ENCODE peak calls at places on chromosomes 16 and 17, in four cellular contexts. J, K, T and L are unnamed samples.

GRCh38 chr17:36527851-36528250 is 6.8 kb downstream of the MYO19 start:
- DNase-seq in T (no peak), J (no peak), K (no peak), L (no peak)

GRCh38 chr16:53058441-53058840 is 3.6 kb downstream of the CHD9 start:
- DNase-seq in K (no peak), J (no peak), T (no peak), L (no peak)

GRCh38 chr16:554640-555413 is 5.4 kb upstream of the PRR35 start:
- DNase-seq in T (no peak), J (no peak), K (no peak), L (no peak)

GRCh38 chr17:56581635-56582605 is 11.6 kb upstream of the NOG start:
- DNase-seq in K (no peak), T (no peak), J (no peak), L (no peak)

GRCh38 chr16:79715088-79715487 is 114.6 kb upstream of the MAF start:
- DNase-seq in K (no peak), T (no peak), J (no peak), L (no peak)

GRCh38 chr17:35074711-35075707 is 11.5 kb upstream of the RFFL start:
- DNase-seq in J (no peak), T (no peak), K (no peak), L (no peak)

GRCh38 chr17:7854851-7855642 is at the start of gene TMEM88:
- DNase-seq in J (peak), T (peak), K (peak), L (no peak)

GRCh38 chr16:79381552-79382042 is 218.9 kb downstream of the MAF start:
- DNase-seq in J (no peak), T (no peak), K (no peak), L (no peak)

GRCh38 chr16:8620535-8620934 is 963 bp upstream of the METTL22 start:
- DNase-seq in K (no peak), T (no peak), J (no peak), L (no peak)

GRCh38 chr16:85712841-85713240 is 24.1 kb upstream of the GINS2 start:
- DNase-seq in T (no peak), K (no peak), J (no peak), L (no peak)

GRCh38 chr17:77349976-77350830 is 209.4 kb downstream of the SEC14L1 start:
- DNase-seq in K (no peak), J (no peak), T (no peak), L (no peak)

GRCh38 chr17:75614556-75615270 is 18.5 kb upstream of the SMIM5 start:
- DNase-seq in T (no peak), K (peak), J (no peak), L (no peak)

GRCh38 chr16:4679854-4680636 is 13.3 kb upstream of the NUDT16L1 start:
- DNase-seq in J (no peak), T (peak), K (peak), L (no peak)

GRCh38 chr16:84724619-84725307 is 25.0 kb downstream of the USP10 start:
- DNase-seq in J (no peak), T (no peak), K (no peak), L (no peak)

GRCh38 chr17:9225305-9226101 is 204.2 kb downstream of the NTN1 start:
- DNase-seq in K (no peak), J (peak), T (no peak), L (no peak)

GRCh38 chr17:15944720-15945492 is at the start of gene ADORA2B:
- DNase-seq in K (peak), J (peak), T (no peak), L (no peak)

GRCh38 chr16:3094289-3095027 is 4.6 kb downstream of the ZSCAN10 start:
- DNase-seq in K (no peak), T (no peak), J (no peak), L (no peak)

GRCh38 chr17:58333396-58334207 is 5.0 kb upstream of the TSPOAP1 start:
- DNase-seq in J (no peak), K (no peak), T (no peak), L (no peak)

GRCh38 chr17:51260960-51261958 is 913 bp downstream of the UTP18 start:
- DNase-seq in T (peak), K (peak), J (peak), L (peak)

GRCh38 chr17:10126554-10127493 is 71.6 kb downstream of the GAS7 start:
- DNase-seq in T (peak), J (no peak), K (no peak), L (no peak)

GRCh38 chr17:4234406-4234805 is 29.4 kb downstream of the ANKFY1 start:
- DNase-seq in T (no peak), J (no peak), K (no peak), L (no peak)

GRCh38 chr16:56985288-56985961 is 3.9 kb upstream of the NLRC5 start:
- DNase-seq in K (peak), J (no peak), T (peak), L (no peak)

GRCh38 chr17:17931159-17931558 is 41.0 kb downstream of the TOM1L2 start:
- DNase-seq in T (no peak), J (no peak), K (no peak), L (no peak)

GRCh38 chr16:12061336-12062055 is 85.0 kb downstream of the SNX29 start:
- DNase-seq in K (no peak), J (no peak), T (no peak), L (no peak)

GRCh38 chr16:75584108-75584507 is 17.9 kb downstream of the GABARAPL2 start:
- DNase-seq in J (no peak), K (no peak), T (no peak), L (no peak)

GRCh38 chr17:33057564-33057963 is 65.9 kb downstream of the SPACA3 start:
- DNase-seq in T (no peak), J (no peak), K (no peak), L (no peak)

GRCh38 chr17:62902573-62903229 is 63.3 kb upstream of the TANC2 start:
- DNase-seq in T (no peak), J (no peak), K (no peak), L (no peak)

GRCh38 chr16:56357291-56357764 is 68.0 kb downstream of the AMFR start:
- DNase-seq in J (peak), K (peak), T (no peak), L (no peak)

GRCh38 chr17:718075-718474 is 3.4 kb upstream of the VPS53 start:
- DNase-seq in K (no peak), J (no peak), T (no peak), L (no peak)

GRCh38 chr17:7774037-7774659 is 56.6 kb downstream of the DNAH2 start:
- DNase-seq in K (no peak), J (no peak), T (no peak), L (no peak)

GRCh38 chr17:37450090-37450489 is 39.6 kb upstream of the DUSP14 start:
- DNase-seq in K (no peak), T (no peak), J (no peak), L (no peak)

GRCh38 chr17:81922566-81923301 is 4.8 kb upstream of the SIRT7 start:
- DNase-seq in T (no peak), J (no peak), K (no peak), L (no peak)

GRCh38 chr16:30335598-30336474 is 19.3 kb downstream of the CD2BP2 start:
- DNase-seq in T (no peak), J (peak), K (no peak), L (no peak)

DNA sequence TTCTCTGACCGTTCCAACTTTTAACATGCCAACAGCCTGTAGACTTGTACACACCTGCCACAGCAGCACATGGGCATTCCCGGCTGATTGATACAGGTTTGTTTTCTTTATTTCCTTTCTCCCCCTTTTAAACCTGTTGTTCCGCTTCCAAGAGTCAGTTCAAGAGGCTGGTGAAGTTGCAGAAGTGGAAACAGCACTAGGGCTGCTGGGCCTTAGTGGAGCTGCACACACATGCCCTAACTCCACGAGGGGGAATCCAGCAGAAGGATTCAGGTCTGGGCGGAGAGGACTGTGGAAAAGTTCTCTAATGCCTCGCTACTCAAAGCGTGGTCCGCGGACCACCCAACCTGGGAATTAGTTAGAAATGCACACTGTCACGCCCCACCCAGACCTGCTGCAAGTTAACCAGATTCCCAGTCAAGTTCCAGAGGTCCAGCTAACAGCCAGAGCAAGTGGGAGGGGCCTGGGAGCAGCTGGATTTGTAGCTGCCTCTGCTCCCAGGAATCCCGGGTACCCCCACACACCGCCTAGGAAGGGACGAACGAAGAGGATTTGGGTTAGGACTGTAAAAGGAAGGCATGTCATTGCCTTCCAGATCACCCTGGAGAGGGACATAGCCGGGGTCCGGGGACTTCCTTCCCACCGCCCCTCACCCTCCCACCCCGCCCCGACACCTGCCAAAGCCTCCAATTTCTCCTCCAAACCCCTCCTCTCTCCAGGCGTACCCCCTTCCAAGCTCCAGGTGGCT is 544 bp downstream of the SLC39A11 start:
- DNase-seq in T (peak), J (peak), K (no peak), L (no peak)
- H3K27ac ChIP-seq in T (peak), J (no peak), K (peak), L (peak)

DNA sequence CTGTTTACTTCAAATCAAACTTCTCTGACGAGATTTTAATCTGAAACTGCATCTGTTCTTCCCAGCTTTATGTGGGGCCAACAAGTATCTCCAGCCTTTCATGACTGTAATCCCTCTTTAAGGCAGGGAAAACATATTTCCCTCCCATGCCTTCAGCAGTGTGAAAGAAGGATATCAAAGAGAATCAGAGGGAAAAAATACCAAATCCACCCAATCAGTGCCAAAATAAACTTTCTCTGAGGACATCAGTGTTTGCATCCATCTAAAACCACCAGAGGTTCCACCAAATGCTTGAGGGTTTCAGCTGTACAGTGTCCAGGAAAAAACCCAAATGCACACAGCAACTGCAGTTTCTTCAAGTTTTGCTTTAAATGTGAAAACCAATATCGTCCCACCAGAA is 14.5 kb downstream of the CMTM3 start:
- DNase-seq in T (no peak), K (no peak), J (no peak), L (no peak)
- H3K27ac ChIP-seq in T (peak), K (peak), J (no peak), L (no peak)

GRCh38 chr17:47957591-47958490 is at the start of gene PRR15L:
- DNase-seq in T (no peak), J (peak), K (no peak), L (no peak)

GRCh38 chr17:47962901-47963300 is 5.2 kb upstream of the PRR15L start:
- DNase-seq in J (no peak), T (no peak), K (no peak), L (no peak)

GRCh38 chr17:47959825-47960655 is 2.4 kb upstream of the PRR15L start:
- DNase-seq in T (no peak), K (no peak), J (no peak), L (no peak)

GRCh38 chr17:47956818-47957590 is 679 bp downstream of the PRR15L start:
- DNase-seq in K (no peak), T (no peak), J (no peak), L (no peak)

DNA sequence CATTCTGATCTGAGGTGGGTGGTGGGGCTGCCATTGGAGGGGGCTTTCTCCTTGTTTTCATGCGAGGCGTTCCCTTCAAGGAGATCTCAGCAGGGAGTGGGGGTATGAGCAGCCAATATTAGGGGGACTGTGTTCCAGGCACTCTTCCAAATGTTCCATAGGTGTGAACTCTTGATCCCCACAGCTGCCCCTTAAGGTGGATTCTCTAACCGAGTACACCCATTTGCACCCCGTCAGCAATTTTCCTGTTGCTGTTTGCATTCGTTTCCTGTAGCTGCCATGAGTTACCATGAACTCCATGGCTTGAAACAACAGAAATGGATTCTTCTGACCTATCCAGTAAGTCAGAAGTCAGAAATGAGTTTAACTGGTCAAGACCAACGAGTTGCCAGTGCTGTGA is 3.7 kb upstream of the PRR15L start:
- DNase-seq in T (no peak), J (no peak), K (no peak), L (no peak)
- H3K27ac ChIP-seq in T (no peak), J (no peak), K (no peak), L (no peak)

DNA sequence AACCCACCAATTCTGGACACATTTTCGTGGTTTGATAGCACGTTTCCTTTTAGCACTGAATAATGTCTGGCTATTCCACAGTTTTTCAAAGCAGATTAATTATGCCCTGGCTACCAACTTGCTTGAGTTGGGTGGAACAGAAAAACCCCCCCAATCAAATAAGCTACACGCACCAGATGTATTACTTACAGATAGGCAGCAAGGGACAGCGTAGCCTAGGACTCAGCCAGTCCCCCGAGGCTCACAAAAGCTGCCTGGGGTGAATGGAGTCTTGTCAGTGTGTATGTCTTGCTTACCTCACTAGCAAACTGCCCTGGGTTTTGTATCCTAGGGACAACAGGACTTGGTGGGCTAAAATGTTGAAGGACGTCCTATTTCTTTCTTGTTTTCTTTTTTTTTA is 12.2 kb downstream of the FZD2 start:
- DNase-seq in K (no peak), J (peak), T (no peak), L (no peak)
- H3K27ac ChIP-seq in K (no peak), J (no peak), T (no peak), L (no peak)

GRCh38 chr16:81752225-81752875 is 26.7 kb upstream of the PLCG2 start:
- DNase-seq in T (no peak), J (no peak), K (peak), L (peak)

GRCh38 chr16:81752876-81753227 is 26.2 kb upstream of the PLCG2 start:
- DNase-seq in T (no peak), J (no peak), K (no peak), L (no peak)

GRCh38 chr16:81755915-81756644 is 23.0 kb upstream of the PLCG2 start:
- DNase-seq in J (no peak), K (peak), T (peak), L (no peak)

GRCh38 chr16:81758376-81758775 is 20.7 kb upstream of the PLCG2 start:
- DNase-seq in T (no peak), J (no peak), K (no peak), L (no peak)

GRCh38 chr16:81754810-81755209 is 24.3 kb upstream of the PLCG2 start:
- DNase-seq in K (no peak), T (no peak), J (no peak), L (no peak)
- H3K27ac ChIP-seq in K (no peak), T (no peak), J (no peak), L (no peak)

DNA sequence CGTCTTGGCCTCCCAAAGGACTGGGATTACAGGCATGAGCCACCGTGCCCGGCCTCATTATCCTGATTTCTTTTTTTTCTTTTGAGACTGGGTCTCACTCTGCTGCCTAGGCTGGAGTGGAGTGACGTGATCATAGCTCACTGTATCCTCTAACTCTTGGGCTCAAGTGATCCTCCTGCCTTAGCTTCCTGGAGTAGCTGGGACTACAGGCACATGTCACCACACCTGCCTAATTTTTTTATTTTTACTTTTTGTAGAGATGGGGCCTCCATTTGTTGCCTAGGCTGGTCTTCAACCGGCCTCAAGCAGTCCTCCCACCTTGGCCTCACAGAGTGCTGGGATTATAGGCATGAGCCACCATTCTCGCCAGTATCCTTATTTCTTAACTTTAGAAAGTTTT is 3.5 kb downstream of the TENT4B start:
- DNase-seq in T (no peak), K (no peak), J (no peak), L (no peak)
- H3K27ac ChIP-seq in T (peak), K (no peak), J (no peak), L (no peak)

GRCh38 chr17:60153606-60154355 is 4.0 kb downstream of the CA4 start:
- DNase-seq in T (no peak), J (peak), K (peak), L (no peak)
- H3K27ac ChIP-seq in T (no peak), J (no peak), K (no peak), L (no peak)